ENCODE peak calls at places on chromosomes 12 and 14, in nine cellular contexts. X is HT1080, W is LHCN-M2, D is H4, R is NCI-H2081, E is osteocyte, C is neural crest cell, O is NCI-H774, F is T-cell. J is an unnamed sample.

GRCh38 chr14:70303528-70304293 is 55.8 kb downstream of the COX16 start:
- DNase-seq in W (no peak), C (no peak), X (no peak), O (no peak), R (no peak), E (no peak), F (no peak), D (no peak), J (no peak)

GRCh38 chr12:14364583-14365271 is 755 bp upstream of the ATF7IP start:
- DNase-seq in D (no peak), O (no peak), C (no peak), X (no peak), F (no peak), R (no peak), W (no peak), E (no peak), J (no peak)

GRCh38 chr14:89165189-89165809 is 251.7 kb downstream of the FOXN3 start:
- DNase-seq in X (no peak), O (no peak), C (no peak), R (no peak), W (no peak), E (no peak), D (no peak), F (no peak), J (peak)

GRCh38 chr12:25184132-25184531 is 10.8 kb downstream of the DNAI7 start:
- DNase-seq in D (no peak), X (no peak), W (no peak), O (no peak), E (no peak), F (no peak), C (no peak), R (no peak), J (no peak)

GRCh38 chr12:51318846-51319570 is 5.0 kb downstream of the BIN2 start:
- DNase-seq in C (no peak), E (no peak), F (peak), D (peak), R (no peak), O (no peak), X (no peak), W (no peak), J (no peak)

GRCh38 chr12:32841061-32841460 is 55.5 kb downstream of the PKP2 start:
- DNase-seq in F (no peak), C (no peak), O (no peak), X (no peak), E (no peak), D (no peak), R (no peak), W (no peak), J (no peak)

GRCh38 chr12:21346542-21347205 is 12.0 kb upstream of the SLCO1A2 start:
- DNase-seq in D (no peak), O (no peak), W (no peak), R (no peak), X (no peak), F (no peak), E (no peak), C (no peak), J (no peak)

GRCh38 chr12:132618683-132619043 is at the start of gene P2RX2:
- DNase-seq in C (no peak), W (no peak), O (no peak), X (no peak), R (no peak), E (no peak), D (no peak), F (no peak), J (no peak)

GRCh38 chr12:111035578-111036301 is 115.4 kb upstream of the MYL2 start:
- DNase-seq in R (no peak), X (no peak), W (no peak), O (no peak), C (peak), E (no peak), D (no peak), F (no peak), J (no peak)

GRCh38 chr14:85572845-85573244 is 42.9 kb downstream of the FLRT2 start:
- DNase-seq in D (peak), X (peak), W (peak), C (no peak), R (no peak), E (no peak), F (no peak), O (no peak), J (no peak)

GRCh38 chr12:76519538-76519937 is 40.0 kb downstream of the OSBPL8 start:
- DNase-seq in F (no peak), X (peak), D (peak), E (no peak), R (no peak), O (no peak), C (no peak), W (peak), J (no peak)

GRCh38 chr12:131442337-131442918 is 268.5 kb upstream of the SFSWAP start:
- DNase-seq in D (no peak), O (no peak), C (no peak), W (no peak), F (no peak), E (peak), R (no peak), X (no peak), J (no peak)

GRCh38 chr12:57872362-57872761 is 25.8 kb upstream of the CTDSP2 start:
- DNase-seq in O (no peak), D (no peak), F (no peak), W (no peak), C (no peak), E (no peak), X (no peak), R (no peak), J (no peak)

GRCh38 chr14:94670692-94671285 is 58.6 kb downstream of the SERPINA3 start:
- DNase-seq in C (no peak), R (no peak), E (peak), F (no peak), X (no peak), O (no peak), W (no peak), D (no peak), J (no peak)

GRCh38 chr12:2341051-2341751 is 288.4 kb downstream of the CACNA1C start:
- DNase-seq in D (no peak), F (no peak), E (no peak), W (peak), C (no peak), O (no peak), R (no peak), X (no peak), J (no peak)

GRCh38 chr12:52454411-52455201 is 2.7 kb upstream of the KRT6B start:
- DNase-seq in F (no peak), E (no peak), O (peak), X (no peak), D (peak), W (peak), C (no peak), R (peak), J (no peak)

GRCh38 chr12:116612436-116612835 is 53.3 kb downstream of the MAP1LC3B2 start:
- DNase-seq in D (no peak), E (no peak), R (no peak), O (no peak), F (no peak), C (no peak), X (no peak), W (no peak), J (no peak)

GRCh38 chr14:29908652-29909577 is 18.7 kb downstream of the PRKD1 start:
- DNase-seq in R (no peak), O (no peak), W (no peak), D (no peak), X (no peak), E (no peak), F (no peak), C (no peak), J (no peak)

GRCh38 chr12:7015555-7016370 is 2.5 kb downstream of the LPCAT3 start:
- DNase-seq in F (no peak), O (no peak), X (no peak), D (no peak), E (no peak), R (no peak), W (no peak), C (no peak), J (no peak)

GRCh38 chr12:4412462-4412861 is 33.0 kb upstream of the FGF23 start:
- DNase-seq in W (no peak), X (no peak), R (no peak), O (no peak), C (no peak), E (no peak), D (no peak), F (no peak), J (no peak)

GRCh38 chr14:75449703-75450102 is 21.9 kb downstream of the JDP2 start:
- DNase-seq in D (no peak), X (no peak), E (no peak), W (no peak), C (no peak), R (no peak), F (no peak), O (no peak), J (no peak)

GRCh38 chr14:92121207-92121669 is 268 bp downstream of the NDUFB1 start:
- DNase-seq in E (no peak), W (peak), O (no peak), D (no peak), R (no peak), F (no peak), X (peak), C (peak), J (no peak)

GRCh38 chr12:9149372-9149771 is 33.7 kb upstream of the A2M start:
- DNase-seq in R (no peak), E (no peak), O (no peak), X (no peak), W (no peak), F (no peak), D (no peak), C (no peak), J (no peak)

GRCh38 chr12:100254876-100255275 is 12.0 kb downstream of the DEPDC4 start:
- DNase-seq in C (no peak), F (no peak), O (no peak), W (no peak), X (no peak), E (no peak), R (no peak), D (no peak), J (no peak)

GRCh38 chr14:83071888-83072501 is 1538.3 kb upstream of the SEL1L start:
- DNase-seq in C (no peak), E (no peak), F (no peak), D (peak), R (peak), W (peak), X (peak), O (no peak), J (no peak)

GRCh38 chr12:58871557-58871956 is 48.7 kb downstream of the LRIG3 start:
- DNase-seq in C (no peak), X (no peak), W (no peak), O (no peak), R (no peak), D (no peak), E (no peak), F (no peak), J (no peak)

GRCh38 chr12:124898200-124898950 is 16.1 kb downstream of the UBC start:
- DNase-seq in D (peak), E (no peak), O (peak), X (peak), W (no peak), F (peak), R (peak), C (no peak), J (peak)

GRCh38 chr12:95694148-95694547 is 96.4 kb downstream of the NTN4 start:
- DNase-seq in W (no peak), D (no peak), R (no peak), C (no peak), E (no peak), O (no peak), F (no peak), X (no peak), J (peak)

GRCh38 chr14:103372552-103373304 is 12.5 kb upstream of the MARK3 start:
- DNase-seq in C (no peak), D (peak), E (no peak), X (peak), W (peak), F (no peak), R (no peak), O (no peak), J (peak)

GRCh38 chr12:8678661-8679111 is 16.1 kb upstream of the MFAP5 start:
- DNase-seq in C (no peak), F (no peak), D (no peak), R (no peak), W (no peak), E (no peak), X (no peak), O (no peak), J (no peak)

J was measured in adrenal gland.